ENCODE peak calls at places on chromosomes 4 and X, in six cellular contexts. W is body of pancreas; Y is stomach; G is cardiac muscle cell; D is naive thymus-derived CD4-positive, alpha-beta T cell; Z is IMR-90. F is an unnamed sample.

GRCh38 chr4:109890076-109890475 is 22.6 kb upstream of the EGF start:
- DNase-seq in G (no peak), Z (no peak), Y (no peak), D (no peak), W (no peak), F (no peak)

GRCh38 chrX:101078716-101079115 is at the start of gene TMEM35A:
- DNase-seq in Y (no peak), G (peak), W (no peak), D (no peak), Z (peak), F (peak)

GRCh38 chr4:31557444-31557843 is 837.3 kb downstream of the PCDH7 start:
- DNase-seq in W (no peak), Y (no peak), Z (no peak), D (no peak), G (no peak), F (no peak)

GRCh38 chr4:110515676-110516075 is 39.7 kb downstream of the ENPEP start:
- DNase-seq in Y (no peak), D (no peak), Z (no peak), W (peak), G (no peak), F (no peak)

GRCh38 chr4:73067971-73068394 is 1.5 kb downstream of the COX18 start:
- DNase-seq in Y (no peak), Z (peak), D (no peak), W (no peak), G (no peak), F (no peak)

GRCh38 chrX:66602381-66602938 is 36.4 kb downstream of the EDA2R start:
- DNase-seq in Y (no peak), W (no peak), G (no peak), Z (no peak), D (no peak), F (peak)

GRCh38 chr4:107774681-107775080 is 50.1 kb upstream of the SGMS2 start:
- DNase-seq in D (no peak), G (no peak), Y (no peak), W (no peak), Z (no peak), F (no peak)

GRCh38 chr4:110108470-110108869 is 89.9 kb downstream of the ELOVL6 start:
- DNase-seq in G (no peak), D (no peak), W (no peak), Z (no peak), Y (no peak), F (no peak)

GRCh38 chr4:155005395-155006087 is 202.9 kb upstream of the NPY2R start:
- DNase-seq in W (peak), G (no peak), D (no peak), Z (peak), Y (no peak), F (no peak)

GRCh38 chr4:38268837-38269236 is 308.6 kb downstream of the PTTG2 start:
- DNase-seq in Z (no peak), D (no peak), G (no peak), Y (no peak), W (no peak), F (no peak)

GRCh38 chrX:120456973-120457372 is 12.1 kb downstream of the LAMP2 start:
- DNase-seq in Y (no peak), G (no peak), W (no peak), Z (peak), D (peak), F (no peak)

GRCh38 chr4:150574678-150575077 is 7.3 kb upstream of the MAB21L2 start:
- DNase-seq in D (no peak), Y (no peak), G (no peak), Z (peak), W (no peak), F (no peak)

GRCh38 chr4:150573534-150573933 is 8.4 kb upstream of the MAB21L2 start:
- DNase-seq in G (no peak), W (no peak), Y (no peak), D (no peak), Z (peak), F (no peak)

GRCh38 chr4:150570862-150571261 is 11.1 kb upstream of the MAB21L2 start:
- DNase-seq in Y (no peak), W (no peak), Z (no peak), D (no peak), G (no peak), F (no peak)

GRCh38 chr4:150570123-150570522 is 11.8 kb upstream of the MAB21L2 start:
- DNase-seq in G (no peak), W (no peak), Y (no peak), Z (no peak), D (no peak), F (no peak)

GRCh38 chr4:150572704-150573504 is 9.0 kb upstream of the MAB21L2 start:
- DNase-seq in D (no peak), Z (no peak), W (no peak), Y (no peak), G (peak), F (no peak)
- H3K27ac ChIP-seq in D (no peak), Z (no peak), W (no peak), Y (no peak), G (no peak), F (no peak)

DNA sequence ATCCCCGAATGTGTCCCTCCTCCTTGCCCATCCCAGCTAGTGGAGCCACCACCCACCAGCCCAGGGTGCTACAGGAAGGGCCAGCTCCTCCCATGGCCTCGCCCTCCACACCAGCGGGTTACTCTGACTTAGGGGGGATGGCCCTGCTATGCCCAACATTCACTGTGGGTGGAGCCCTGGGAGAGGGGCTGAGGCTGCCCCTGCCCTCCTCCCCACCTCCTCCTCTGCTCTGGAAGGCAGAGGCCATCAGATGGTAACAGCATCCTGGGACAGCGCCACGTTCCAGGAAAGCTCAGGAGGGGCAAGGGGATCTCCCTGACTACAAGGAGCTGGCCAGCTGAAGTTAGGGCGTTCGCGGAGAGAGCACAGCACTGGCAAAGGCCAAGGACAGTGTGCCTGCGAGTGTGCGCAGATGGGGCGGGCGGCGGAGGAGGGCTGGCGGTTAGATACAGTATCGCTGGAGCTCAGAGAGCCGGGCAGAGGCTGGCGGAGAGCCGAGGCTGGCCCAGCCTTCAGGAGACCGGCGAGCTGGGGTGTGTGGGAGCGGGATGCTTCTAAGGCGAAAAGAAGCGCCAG is 1.5 kb downstream of the JAKMIP1 start:
- DNase-seq in D (no peak), Y (no peak), Z (no peak), W (no peak), G (peak), F (peak)
- H3K27ac ChIP-seq in D (no peak), Y (no peak), Z (no peak), W (no peak), G (no peak), F (no peak)

DNA sequence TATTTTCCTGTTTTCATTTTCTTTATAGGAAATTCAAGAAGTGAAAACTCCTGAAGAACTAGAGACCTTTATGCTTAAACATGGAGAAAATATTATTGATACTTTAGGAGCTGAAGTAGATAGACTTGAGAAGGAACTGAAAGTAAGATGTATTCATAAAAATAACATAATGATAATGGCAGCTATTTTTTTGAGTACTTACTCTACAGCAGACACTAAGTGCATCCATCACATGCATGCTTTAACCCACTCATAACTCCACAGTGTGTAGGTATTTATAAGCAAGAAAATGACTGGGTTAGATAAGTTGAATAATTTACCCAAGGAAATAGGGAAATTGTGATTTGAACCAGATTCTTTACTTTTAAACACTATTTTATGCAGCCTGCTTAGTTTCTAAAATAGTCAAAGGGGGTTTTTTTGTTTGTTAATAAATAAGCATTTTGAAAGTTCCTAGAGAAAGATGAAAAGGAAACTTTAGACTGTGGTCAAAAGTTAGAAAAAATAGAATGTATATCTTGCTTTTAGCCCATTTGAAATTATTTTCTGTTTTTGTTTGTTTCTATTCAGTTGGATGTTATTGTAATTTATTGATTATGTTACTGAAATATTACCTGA is 74.2 kb downstream of the BEND4 start:
- DNase-seq in Z (no peak), W (no peak), Y (no peak), D (no peak), G (no peak), F (no peak)
- H3K27ac ChIP-seq in Z (no peak), W (no peak), Y (no peak), D (no peak), G (no peak), F (no peak)

GRCh38 chr4:183164963-183165362 is 65.9 kb downstream of the WWC2 start:
- DNase-seq in G (no peak), Y (no peak), D (no peak), W (no peak), Z (no peak), F (no peak)
- H3K27ac ChIP-seq in G (peak), Y (no peak), D (no peak), W (peak), Z (peak), F (no peak)

GRCh38 chr4:17545374-17546140 is 30.6 kb downstream of the CLRN2 start:
- DNase-seq in Y (no peak), G (no peak), D (no peak), W (no peak), Z (no peak), F (no peak)

GRCh38 chr4:17546222-17546621 is 30.8 kb upstream of the LAP3 start:
- DNase-seq in Z (no peak), Y (no peak), G (no peak), D (no peak), W (no peak), F (no peak)

GRCh38 chr4:17544205-17544604 is 29.2 kb downstream of the CLRN2 start:
- DNase-seq in Y (no peak), D (no peak), W (no peak), Z (no peak), G (no peak), F (peak)

GRCh38 chr4:17546678-17547077 is 30.3 kb upstream of the LAP3 start:
- DNase-seq in D (no peak), G (no peak), Y (no peak), Z (no peak), W (no peak), F (no peak)

GRCh38 chr4:17544831-17545234 is 29.9 kb downstream of the CLRN2 start:
- DNase-seq in D (no peak), Y (peak), Z (no peak), G (no peak), W (no peak), F (peak)
- H3K27ac ChIP-seq in D (no peak), Y (no peak), Z (no peak), G (no peak), W (no peak), F (no peak)

GRCh38 chr4:106614446-106614845 is 245.9 kb upstream of the GIMD1 start:
- DNase-seq in W (no peak), D (no peak), G (no peak), Z (peak), Y (no peak), F (no peak)
- H3K27ac ChIP-seq in W (no peak), D (no peak), G (no peak), Z (no peak), Y (no peak), F (no peak)

DNA sequence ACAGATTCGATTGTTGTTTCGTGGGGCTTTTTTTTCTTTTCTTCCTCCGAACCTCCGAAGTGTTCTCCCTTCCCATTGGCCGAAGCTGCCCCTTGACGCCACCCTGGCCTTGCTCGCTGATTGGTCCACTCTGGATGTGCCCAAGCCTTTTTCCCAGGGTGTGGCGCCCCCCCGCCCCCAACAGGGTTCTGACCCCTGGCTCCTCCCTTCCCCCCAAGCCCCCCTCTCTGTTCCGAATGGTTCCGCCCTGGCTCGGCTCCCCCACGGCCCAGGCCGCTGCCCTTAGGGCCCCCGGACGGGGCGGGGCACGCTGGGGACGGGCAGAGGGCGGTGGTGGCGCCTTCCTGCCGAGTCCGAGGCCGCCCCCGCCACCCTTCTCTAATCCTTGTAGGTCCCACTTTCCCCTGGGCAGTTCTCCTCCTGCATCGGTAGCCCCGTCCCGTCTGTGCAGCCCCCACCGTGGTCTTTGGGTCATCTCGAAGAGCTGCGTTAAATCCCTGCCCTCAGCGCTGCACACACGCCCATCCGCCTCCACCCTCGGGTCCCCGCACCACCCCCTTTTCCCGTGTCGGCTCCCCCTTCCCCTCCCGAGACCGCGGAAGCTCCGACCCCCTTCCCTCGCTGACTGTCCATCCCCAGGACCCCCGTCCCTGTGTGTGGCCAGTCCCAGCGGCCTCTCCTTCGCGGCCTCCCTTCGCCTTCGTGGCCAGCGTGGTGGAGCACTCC is 25.6 kb downstream of the UTP14A start:
- DNase-seq in W (peak), D (peak), Y (peak), G (peak), Z (peak), F (peak)
- H3K27ac ChIP-seq in W (peak), D (peak), Y (peak), G (peak), Z (peak), F (peak)

DNA sequence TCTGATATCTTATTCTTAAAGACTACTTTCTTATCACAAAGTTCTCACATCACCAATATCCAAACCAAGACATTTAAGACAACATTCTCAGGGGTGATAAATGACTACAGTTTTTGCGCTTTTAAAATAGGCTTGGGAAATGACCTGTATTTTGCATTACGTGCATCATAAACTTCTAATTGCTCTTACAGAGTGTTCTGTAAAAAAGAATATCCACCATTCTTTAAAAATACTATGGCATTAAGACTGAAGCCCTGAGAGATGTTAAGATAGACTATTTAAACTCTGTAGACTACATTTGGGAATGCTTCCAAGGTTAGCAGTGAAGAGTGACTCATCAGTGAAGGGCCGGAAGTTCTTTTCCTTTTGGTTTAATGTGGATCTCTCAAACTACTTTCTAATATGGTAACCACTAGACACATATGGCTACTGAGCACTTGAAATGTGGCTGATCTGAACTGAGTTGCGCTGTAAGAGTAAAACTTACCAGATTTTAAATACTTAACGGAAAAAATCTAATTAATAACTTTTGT is 518.8 kb upstream of the FTHL17 start:
- DNase-seq in W (no peak), Z (peak), D (no peak), G (no peak), Y (no peak), F (no peak)
- H3K27ac ChIP-seq in W (no peak), Z (no peak), D (no peak), G (no peak), Y (no peak), F (no peak)

DNA sequence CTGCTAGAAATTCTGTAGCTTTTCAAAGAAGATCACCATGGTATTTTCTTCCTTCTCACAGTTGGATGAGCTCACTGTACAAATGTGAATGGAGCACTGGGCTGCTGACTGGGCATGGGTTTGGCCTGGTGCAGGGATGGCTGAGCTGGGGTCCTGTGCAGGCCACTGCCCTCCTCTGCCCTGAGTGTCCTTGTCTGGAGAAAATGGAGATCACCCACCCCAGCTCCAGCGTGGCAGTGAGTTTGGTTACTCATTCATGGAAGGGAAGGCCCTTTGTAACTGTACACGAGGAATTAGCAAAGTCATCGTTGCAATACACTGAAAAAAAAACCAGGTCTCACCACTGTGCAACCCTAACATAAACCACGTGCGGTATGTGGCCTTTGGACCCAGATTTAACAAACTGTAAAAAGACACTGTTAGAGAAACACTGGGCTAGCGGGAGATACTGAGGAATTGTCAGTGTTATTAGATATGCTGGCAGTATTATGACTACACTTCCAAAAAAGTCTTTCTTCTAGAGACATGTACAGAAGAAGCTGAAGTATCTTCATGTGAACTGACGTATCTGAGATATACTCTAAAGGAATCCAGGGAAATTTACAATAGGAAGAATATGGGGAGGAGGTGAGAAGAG is 16.1 kb upstream of the TBC1D14 start:
- DNase-seq in Z (peak), Y (peak), G (no peak), D (no peak), W (peak), F (no peak)
- H3K27ac ChIP-seq in Z (peak), Y (peak), G (no peak), D (no peak), W (no peak), F (no peak)

DNA sequence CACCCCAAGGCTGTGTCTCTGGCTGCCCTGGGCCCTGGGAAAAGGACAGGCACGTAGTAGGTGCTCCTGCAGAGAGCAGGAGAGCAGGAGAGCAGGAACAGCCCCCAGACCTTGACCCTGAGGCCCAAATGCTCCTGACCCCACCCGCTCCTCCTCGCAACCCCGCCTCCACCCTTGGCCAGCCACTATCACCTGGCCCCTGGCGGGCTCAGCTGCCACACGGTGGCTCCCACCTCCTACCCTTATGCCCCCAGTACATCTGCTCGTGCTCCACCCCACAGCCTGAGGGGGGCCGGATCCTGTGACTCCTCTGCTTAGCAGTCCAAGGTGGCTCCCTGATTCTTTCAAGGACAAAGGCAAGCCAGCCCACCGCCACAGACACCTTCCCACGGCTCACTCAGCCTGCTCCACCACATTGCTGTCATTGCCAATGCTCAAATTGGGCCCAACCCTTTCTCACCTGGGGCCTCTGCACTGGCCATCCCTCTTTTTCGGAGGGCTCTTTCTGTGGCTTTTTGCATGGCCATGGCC is 5.4 kb upstream of the HAUS7 start:
- DNase-seq in Z (no peak), Y (no peak), D (no peak), W (no peak), G (no peak), F (no peak)
- H3K27ac ChIP-seq in Z (no peak), Y (no peak), D (no peak), W (no peak), G (no peak), F (no peak)

F was measured in endodermal cell.